ENCODE peak calls at places on chromosomes 1 and 21, in nine cellular contexts. One of them, this sample, is unnamed.

GRCh38 chr21:31490471-31490870 is 146.4 kb upstream of the TIAM1 start:
- DNase-seq in fibroblast of lung: no peak
- DNase-seq in adrenal gland: no peak
- DNase-seq in hepatocyte: no peak
- DNase-seq in trophoblast cell: no peak
- DNase-seq in brain microvascular endothelial cell: no peak
- DNase-seq in heart right ventricle: no peak
- DNase-seq in endothelial cell of umbilical vein: no peak
- DNase-seq in effector memory CD4-positive, alpha-beta T cell: no peak
- DNase-seq in this sample: no peak

GRCh38 chr1:118018064-118018463 is 88.5 kb downstream of the WDR3 start:
- DNase-seq in fibroblast of lung: no peak
- DNase-seq in adrenal gland: no peak
- DNase-seq in hepatocyte: no peak
- DNase-seq in trophoblast cell: no peak
- DNase-seq in brain microvascular endothelial cell: no peak
- DNase-seq in heart right ventricle: no peak
- DNase-seq in endothelial cell of umbilical vein: no peak
- DNase-seq in effector memory CD4-positive, alpha-beta T cell: no peak
- DNase-seq in this sample: no peak

GRCh38 chr1:220093361-220094015 is 444 bp upstream of the IARS2 start:
- DNase-seq in fibroblast of lung: no peak
- DNase-seq in adrenal gland: no peak
- DNase-seq in hepatocyte: no peak
- DNase-seq in trophoblast cell: no peak
- DNase-seq in brain microvascular endothelial cell: no peak
- DNase-seq in heart right ventricle: no peak
- DNase-seq in endothelial cell of umbilical vein: no peak
- DNase-seq in effector memory CD4-positive, alpha-beta T cell: no peak
- DNase-seq in this sample: no peak

GRCh38 chr1:38131024-38131585 is 84.5 kb upstream of the POU3F1 start:
- DNase-seq in fibroblast of lung: peak
- DNase-seq in adrenal gland: no peak
- DNase-seq in hepatocyte: no peak
- DNase-seq in trophoblast cell: no peak
- DNase-seq in brain microvascular endothelial cell: no peak
- DNase-seq in heart right ventricle: no peak
- DNase-seq in endothelial cell of umbilical vein: no peak
- DNase-seq in effector memory CD4-positive, alpha-beta T cell: no peak
- DNase-seq in this sample: no peak

GRCh38 chr1:86773331-86774288 is 69.2 kb downstream of the SH3GLB1 start:
- DNase-seq in fibroblast of lung: peak
- DNase-seq in adrenal gland: no peak
- DNase-seq in hepatocyte: no peak
- DNase-seq in trophoblast cell: no peak
- DNase-seq in brain microvascular endothelial cell: no peak
- DNase-seq in heart right ventricle: no peak
- DNase-seq in endothelial cell of umbilical vein: peak
- DNase-seq in effector memory CD4-positive, alpha-beta T cell: no peak
- DNase-seq in this sample: no peak

GRCh38 chr1:215568287-215568692 is 1.2 kb downstream of the KCTD3 start:
- DNase-seq in fibroblast of lung: peak
- DNase-seq in adrenal gland: peak
- DNase-seq in hepatocyte: peak
- DNase-seq in trophoblast cell: no peak
- DNase-seq in brain microvascular endothelial cell: peak
- DNase-seq in heart right ventricle: no peak
- DNase-seq in endothelial cell of umbilical vein: no peak
- DNase-seq in effector memory CD4-positive, alpha-beta T cell: no peak
- DNase-seq in this sample: peak

GRCh38 chr1:18673976-18674375 is 43.3 kb downstream of the PAX7 start:
- DNase-seq in fibroblast of lung: no peak
- DNase-seq in adrenal gland: no peak
- DNase-seq in hepatocyte: no peak
- DNase-seq in trophoblast cell: no peak
- DNase-seq in brain microvascular endothelial cell: no peak
- DNase-seq in heart right ventricle: no peak
- DNase-seq in endothelial cell of umbilical vein: no peak
- DNase-seq in effector memory CD4-positive, alpha-beta T cell: no peak
- DNase-seq in this sample: no peak

GRCh38 chr1:160083968-160084770 is 2.8 kb downstream of the KCNJ9 start:
- DNase-seq in fibroblast of lung: peak
- DNase-seq in adrenal gland: peak
- DNase-seq in hepatocyte: peak
- DNase-seq in trophoblast cell: peak
- DNase-seq in brain microvascular endothelial cell: no peak
- DNase-seq in heart right ventricle: peak
- DNase-seq in endothelial cell of umbilical vein: peak
- DNase-seq in effector memory CD4-positive, alpha-beta T cell: peak
- DNase-seq in this sample: peak

GRCh38 chr1:23995431-23995837 is 15.3 kb upstream of the SRSF10 start:
- DNase-seq in fibroblast of lung: no peak
- DNase-seq in adrenal gland: no peak
- DNase-seq in hepatocyte: no peak
- DNase-seq in trophoblast cell: no peak
- DNase-seq in brain microvascular endothelial cell: peak
- DNase-seq in heart right ventricle: no peak
- DNase-seq in endothelial cell of umbilical vein: no peak
- DNase-seq in effector memory CD4-positive, alpha-beta T cell: no peak
- DNase-seq in this sample: no peak

GRCh38 chr21:44050276-44050675 is 38.2 kb downstream of the TRAPPC10 start:
- DNase-seq in fibroblast of lung: no peak
- DNase-seq in adrenal gland: no peak
- DNase-seq in hepatocyte: no peak
- DNase-seq in trophoblast cell: no peak
- DNase-seq in brain microvascular endothelial cell: no peak
- DNase-seq in heart right ventricle: no peak
- DNase-seq in endothelial cell of umbilical vein: no peak
- DNase-seq in effector memory CD4-positive, alpha-beta T cell: no peak
- DNase-seq in this sample: no peak

GRCh38 chr1:212950243-212951057 is at the start of gene VASH2:
- DNase-seq in fibroblast of lung: peak
- DNase-seq in adrenal gland: peak
- DNase-seq in hepatocyte: peak
- DNase-seq in trophoblast cell: peak
- DNase-seq in brain microvascular endothelial cell: peak
- DNase-seq in heart right ventricle: peak
- DNase-seq in endothelial cell of umbilical vein: peak
- DNase-seq in effector memory CD4-positive, alpha-beta T cell: peak
- DNase-seq in this sample: peak

GRCh38 chr1:38589036-38589435 is 270.5 kb downstream of the RRAGC start:
- DNase-seq in fibroblast of lung: peak
- DNase-seq in adrenal gland: no peak
- DNase-seq in hepatocyte: no peak
- DNase-seq in trophoblast cell: no peak
- DNase-seq in brain microvascular endothelial cell: no peak
- DNase-seq in heart right ventricle: no peak
- DNase-seq in endothelial cell of umbilical vein: no peak
- DNase-seq in effector memory CD4-positive, alpha-beta T cell: no peak
- DNase-seq in this sample: no peak

DNA sequence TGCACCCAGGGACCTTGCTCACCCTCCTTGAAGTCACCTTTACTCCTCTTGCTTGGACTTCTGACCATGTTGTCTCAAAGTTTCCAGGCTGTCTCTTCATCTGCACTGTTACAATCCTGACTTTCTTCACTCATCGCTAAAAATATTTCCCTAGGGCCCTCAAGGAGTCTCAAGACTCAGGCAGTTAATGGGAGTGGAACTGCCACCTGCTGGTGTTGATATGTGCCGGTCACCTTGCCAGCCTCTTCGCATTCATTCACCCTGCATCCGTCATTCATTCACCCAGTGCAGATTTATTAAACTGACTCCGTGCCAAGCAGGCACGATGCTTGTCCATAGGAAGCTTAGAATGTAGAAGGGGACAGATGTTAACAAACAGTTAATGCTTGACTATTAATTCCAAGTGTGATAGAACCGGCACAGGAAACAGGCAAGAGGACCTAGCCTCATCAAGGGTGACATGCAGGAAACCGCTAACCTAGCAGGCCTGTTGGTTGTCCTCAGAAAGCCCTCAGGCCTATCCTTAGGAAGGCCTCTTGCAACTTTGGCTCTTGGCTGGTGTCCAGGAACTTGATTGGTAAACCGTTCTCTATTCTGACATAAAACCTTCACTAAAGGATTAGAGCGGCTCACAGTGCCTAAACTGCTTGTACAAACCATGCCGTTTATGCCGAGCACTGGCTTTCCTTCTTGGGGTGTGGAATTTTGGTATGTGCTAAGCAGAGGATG is 342.2 kb downstream of the CAMTA1 start:
- DNase-seq in fibroblast of lung: no peak
- DNase-seq in adrenal gland: no peak
- DNase-seq in hepatocyte: peak
- DNase-seq in trophoblast cell: no peak
- DNase-seq in brain microvascular endothelial cell: no peak
- DNase-seq in heart right ventricle: no peak
- DNase-seq in endothelial cell of umbilical vein: no peak
- DNase-seq in effector memory CD4-positive, alpha-beta T cell: no peak
- DNase-seq in this sample: no peak
- H3K27ac ChIP-seq in fibroblast of lung: no peak
- H3K27ac ChIP-seq in adrenal gland: no peak
- H3K27ac ChIP-seq in hepatocyte: no peak
- H3K27ac ChIP-seq in trophoblast cell: no peak
- H3K27ac ChIP-seq in brain microvascular endothelial cell: no peak
- H3K27ac ChIP-seq in heart right ventricle: no peak
- H3K27ac ChIP-seq in endothelial cell of umbilical vein: no peak
- H3K27ac ChIP-seq in effector memory CD4-positive, alpha-beta T cell: no peak
- H3K27ac ChIP-seq in this sample: no peak

GRCh38 chr1:56335394-56335793 is 244.0 kb downstream of the PLPP3 start:
- DNase-seq in fibroblast of lung: peak
- DNase-seq in adrenal gland: no peak
- DNase-seq in hepatocyte: no peak
- DNase-seq in trophoblast cell: no peak
- DNase-seq in brain microvascular endothelial cell: no peak
- DNase-seq in heart right ventricle: no peak
- DNase-seq in endothelial cell of umbilical vein: no peak
- DNase-seq in effector memory CD4-positive, alpha-beta T cell: no peak
- DNase-seq in this sample: no peak

GRCh38 chr1:56339093-56339492 is 240.3 kb downstream of the PLPP3 start:
- DNase-seq in fibroblast of lung: peak
- DNase-seq in adrenal gland: no peak
- DNase-seq in hepatocyte: no peak
- DNase-seq in trophoblast cell: no peak
- DNase-seq in brain microvascular endothelial cell: no peak
- DNase-seq in heart right ventricle: no peak
- DNase-seq in endothelial cell of umbilical vein: no peak
- DNase-seq in effector memory CD4-positive, alpha-beta T cell: no peak
- DNase-seq in this sample: no peak

GRCh38 chr1:56340977-56341376 is 238.4 kb downstream of the PLPP3 start:
- DNase-seq in fibroblast of lung: no peak
- DNase-seq in adrenal gland: no peak
- DNase-seq in hepatocyte: no peak
- DNase-seq in trophoblast cell: no peak
- DNase-seq in brain microvascular endothelial cell: no peak
- DNase-seq in heart right ventricle: no peak
- DNase-seq in endothelial cell of umbilical vein: no peak
- DNase-seq in effector memory CD4-positive, alpha-beta T cell: no peak
- DNase-seq in this sample: no peak

GRCh38 chr1:56336972-56337371 is 242.4 kb downstream of the PLPP3 start:
- DNase-seq in fibroblast of lung: peak
- DNase-seq in adrenal gland: no peak
- DNase-seq in hepatocyte: no peak
- DNase-seq in trophoblast cell: no peak
- DNase-seq in brain microvascular endothelial cell: no peak
- DNase-seq in heart right ventricle: no peak
- DNase-seq in endothelial cell of umbilical vein: no peak
- DNase-seq in effector memory CD4-positive, alpha-beta T cell: no peak
- DNase-seq in this sample: no peak

DNA sequence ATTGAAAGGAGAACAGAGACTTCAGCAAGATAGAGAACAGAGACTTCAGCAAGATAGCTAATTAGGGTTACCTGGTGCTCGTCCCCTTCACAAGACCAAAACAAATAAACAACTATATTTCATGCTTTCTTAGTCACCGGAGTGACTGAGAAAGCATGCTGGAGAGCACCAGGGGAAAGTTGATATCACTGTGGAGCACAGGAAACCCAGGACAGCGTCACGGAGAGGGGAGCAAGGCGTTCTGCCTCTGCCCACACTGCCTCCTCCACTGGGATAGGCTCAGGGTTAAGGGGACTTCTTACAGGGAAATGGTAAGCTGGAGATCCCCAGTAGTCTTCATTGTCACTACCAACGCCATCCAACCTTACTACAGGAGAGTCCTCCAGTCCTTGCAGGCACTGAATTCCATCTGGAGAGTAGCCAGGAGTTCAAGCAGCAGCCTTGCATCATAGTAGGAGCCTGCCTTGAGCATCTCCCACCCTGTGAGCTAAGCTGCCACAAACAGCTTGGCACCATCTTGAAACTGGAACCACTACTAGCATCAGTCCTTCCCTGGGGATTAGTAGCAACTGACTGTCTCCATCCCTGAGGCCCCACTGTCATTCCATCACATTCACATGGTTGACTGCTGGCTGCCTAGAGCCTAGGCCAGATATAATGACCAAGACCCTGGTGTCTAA is 239.4 kb downstream of the PLPP3 start:
- DNase-seq in fibroblast of lung: no peak
- DNase-seq in adrenal gland: no peak
- DNase-seq in hepatocyte: no peak
- DNase-seq in trophoblast cell: no peak
- DNase-seq in brain microvascular endothelial cell: no peak
- DNase-seq in heart right ventricle: no peak
- DNase-seq in endothelial cell of umbilical vein: no peak
- DNase-seq in effector memory CD4-positive, alpha-beta T cell: no peak
- DNase-seq in this sample: no peak
- H3K4me3 ChIP-seq in fibroblast of lung: no peak
- H3K4me3 ChIP-seq in adrenal gland: no peak
- H3K4me3 ChIP-seq in hepatocyte: no peak
- H3K4me3 ChIP-seq in trophoblast cell: no peak
- H3K4me3 ChIP-seq in brain microvascular endothelial cell: no peak
- H3K4me3 ChIP-seq in heart right ventricle: no peak
- H3K4me3 ChIP-seq in endothelial cell of umbilical vein: no peak
- H3K4me3 ChIP-seq in effector memory CD4-positive, alpha-beta T cell: no peak
- H3K4me3 ChIP-seq in this sample: no peak

DNA sequence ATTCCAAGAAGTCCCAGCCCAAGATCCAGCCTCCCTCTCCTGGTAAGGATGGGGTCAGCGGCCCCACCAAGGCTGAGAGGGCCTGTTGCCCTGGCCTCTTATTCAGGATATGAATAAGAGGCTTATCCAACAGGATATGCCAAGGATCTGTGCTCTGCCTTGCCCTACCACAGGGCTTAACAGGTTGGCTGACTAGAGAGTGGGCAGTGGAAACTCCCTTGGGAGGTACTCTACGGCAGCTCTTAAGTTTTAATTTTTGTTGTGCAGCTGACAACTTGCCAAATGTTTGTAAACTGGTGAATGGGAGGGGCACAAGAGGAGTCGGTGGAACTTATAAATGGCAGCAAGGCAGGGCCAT is 16.5 kb upstream of the PIGV start:
- DNase-seq in fibroblast of lung: no peak
- DNase-seq in adrenal gland: no peak
- DNase-seq in hepatocyte: no peak
- DNase-seq in trophoblast cell: no peak
- DNase-seq in brain microvascular endothelial cell: no peak
- DNase-seq in heart right ventricle: no peak
- DNase-seq in endothelial cell of umbilical vein: peak
- DNase-seq in effector memory CD4-positive, alpha-beta T cell: no peak
- DNase-seq in this sample: no peak
- H3K27ac ChIP-seq in fibroblast of lung: peak
- H3K27ac ChIP-seq in adrenal gland: no peak
- H3K27ac ChIP-seq in hepatocyte: peak
- H3K27ac ChIP-seq in trophoblast cell: no peak
- H3K27ac ChIP-seq in brain microvascular endothelial cell: peak
- H3K27ac ChIP-seq in heart right ventricle: peak
- H3K27ac ChIP-seq in endothelial cell of umbilical vein: peak
- H3K27ac ChIP-seq in effector memory CD4-positive, alpha-beta T cell: no peak
- H3K27ac ChIP-seq in this sample: peak

GRCh38 chr1:113858982-113859381 is 12.5 kb downstream of the PTPN22 start:
- DNase-seq in fibroblast of lung: no peak
- DNase-seq in adrenal gland: no peak
- DNase-seq in hepatocyte: no peak
- DNase-seq in trophoblast cell: no peak
- DNase-seq in brain microvascular endothelial cell: no peak
- DNase-seq in heart right ventricle: no peak
- DNase-seq in endothelial cell of umbilical vein: no peak
- DNase-seq in effector memory CD4-positive, alpha-beta T cell: no peak
- DNase-seq in this sample: no peak
- H3K4me3 ChIP-seq in fibroblast of lung: no peak
- H3K4me3 ChIP-seq in adrenal gland: no peak
- H3K4me3 ChIP-seq in hepatocyte: no peak
- H3K4me3 ChIP-seq in trophoblast cell: no peak
- H3K4me3 ChIP-seq in brain microvascular endothelial cell: no peak
- H3K4me3 ChIP-seq in heart right ventricle: no peak
- H3K4me3 ChIP-seq in endothelial cell of umbilical vein: no peak
- H3K4me3 ChIP-seq in effector memory CD4-positive, alpha-beta T cell: no peak
- H3K4me3 ChIP-seq in this sample: no peak